ENCODE peak calls at places on chromosomes 4 and X, in six cellular contexts. Y, L, Z, C, W and U are unnamed samples. For H3F3A, the result is how much of the 10 kb centered on the place peaks cover.

GRCh38 chr4:137961051-137961438 is 281.1 kb downstream of the SLC7A11 start:
- DNase-seq in Z (peak), L (no peak), C (no peak), Y (peak), W (peak), U (no peak)

GRCh38 chrX:150051096-150051495 is 112.8 kb upstream of the EOLA2 start:
- DNase-seq in L (no peak), Z (peak), C (no peak), W (no peak), Y (no peak), U (no peak)

GRCh38 chrX:69226459-69227158 is 61.4 kb upstream of the PJA1 start:
- DNase-seq in Z (no peak), L (no peak), C (no peak), Y (no peak), W (no peak), U (no peak)

GRCh38 chrX:123682182-123682581 is 50.7 kb downstream of the THOC2 start:
- DNase-seq in L (no peak), Y (no peak), W (no peak), C (no peak), Z (no peak), U (no peak)

GRCh38 chrX:136582624-136583023 is 50.6 kb downstream of the VGLL1 start:
- DNase-seq in W (no peak), L (no peak), C (no peak), Y (no peak), Z (peak), U (no peak)

GRCh38 chrX:1358793-1359476 is 22.4 kb downstream of the IL3RA start:
- DNase-seq in W (no peak), C (no peak), L (no peak), Z (no peak), Y (no peak), U (no peak)

GRCh38 chr4:70711599-70711998 is 10.2 kb upstream of the RUFY3 start:
- DNase-seq in L (no peak), C (no peak), W (no peak), Y (no peak), Z (no peak), U (no peak)

GRCh38 chr4:20416800-20417199 is 165.1 kb downstream of the SLIT2 start:
- DNase-seq in C (no peak), Z (no peak), Y (no peak), W (no peak), L (no peak), U (no peak)

GRCh38 chr4:93313207-93313606 is 515.3 kb upstream of the ATOH1 start:
- DNase-seq in W (no peak), C (no peak), L (no peak), Y (peak), Z (peak), U (peak)

GRCh38 chrX:3939967-3940610 is 226.6 kb upstream of the PRKX start:
- DNase-seq in L (peak), W (peak), C (peak), Y (peak), Z (peak), U (peak)

GRCh38 chrX:2682582-2683177 is 8.4 kb upstream of the CD99 start:
- DNase-seq in L (no peak), Y (no peak), C (no peak), W (no peak), Z (no peak), U (no peak)

GRCh38 chr4:14000091-14000814 is 372.7 kb upstream of the BOD1L1 start:
- DNase-seq in W (no peak), C (no peak), Z (peak), L (no peak), Y (no peak), U (no peak)

GRCh38 chrX:56763556-56764152 is 34.6 kb downstream of the NBDY start:
- DNase-seq in L (peak), Z (no peak), Y (no peak), C (peak), W (peak), U (peak)

GRCh38 chr4:172751550-172751949 is 417.1 kb upstream of the GALNT7 start:
- DNase-seq in Z (no peak), L (no peak), C (no peak), W (no peak), Y (no peak), U (no peak)

GRCh38 chr4:152780267-152780811 is 585 bp downstream of the ARFIP1 start:
- DNase-seq in W (peak), Y (peak), C (peak), Z (peak), L (no peak), U (peak)

GRCh38 chrX:8743126-8743732 is 11.3 kb upstream of the ANOS1 start:
- DNase-seq in L (peak), Y (peak), Z (peak), W (peak), C (peak), U (peak)

GRCh38 chr4:56908206-56909082 is 744 bp downstream of the REST start:
- DNase-seq in L (peak), Y (peak), Z (peak), C (peak), W (peak), U (peak)

GRCh38 chrX:151982217-151982616 is 7.7 kb upstream of the GABRE start:
- DNase-seq in W (no peak), Z (peak), Y (peak), L (no peak), C (no peak), U (no peak)

GRCh38 chr4:65669981-65670330 is 333 bp downstream of the EPHA5 start:
- DNase-seq in Z (no peak), Y (no peak), W (no peak), L (no peak), C (no peak), U (no peak)

GRCh38 chrX:67544281-67544680 is 460 bp downstream of the AR start:
- DNase-seq in Z (no peak), W (peak), C (peak), L (peak), Y (peak), U (peak)

GRCh38 chr4:185235480-185236154 is 26.2 kb downstream of the SNX25 start:
- DNase-seq in Z (no peak), C (peak), Y (no peak), W (peak), L (no peak), U (no peak)

GRCh38 chr4:957231-957580 is 16.2 kb downstream of the DGKQ start:
- DNase-seq in L (no peak), C (no peak), W (peak), Y (no peak), Z (no peak), U (no peak)

GRCh38 chrX:70253377-70254062 is 6.5 kb downstream of the P2RY4 start:
- DNase-seq in C (no peak), L (no peak), Y (peak), Z (peak), W (no peak), U (no peak)

GRCh38 chr4:117529401-117529800 is 444.0 kb upstream of the TRAM1L1 start:
- DNase-seq in L (peak), Z (no peak), W (no peak), C (no peak), Y (no peak), U (no peak)
- TF ChIP-seq EZH2phosphoT487 in L (no peak), Z (no peak), W (no peak), C (no peak), Y (no peak), U (no peak)

GRCh38 chr4:169484485-169484884 is 127.9 kb downstream of the NEK1 start:
- DNase-seq in C (peak), Y (peak), W (peak), L (no peak), Z (no peak), U (no peak)
- H3F3A ChIP-seq in C (under half), Y (under half), W (under half), L (under half), Z (under half), U (under half)

DNA sequence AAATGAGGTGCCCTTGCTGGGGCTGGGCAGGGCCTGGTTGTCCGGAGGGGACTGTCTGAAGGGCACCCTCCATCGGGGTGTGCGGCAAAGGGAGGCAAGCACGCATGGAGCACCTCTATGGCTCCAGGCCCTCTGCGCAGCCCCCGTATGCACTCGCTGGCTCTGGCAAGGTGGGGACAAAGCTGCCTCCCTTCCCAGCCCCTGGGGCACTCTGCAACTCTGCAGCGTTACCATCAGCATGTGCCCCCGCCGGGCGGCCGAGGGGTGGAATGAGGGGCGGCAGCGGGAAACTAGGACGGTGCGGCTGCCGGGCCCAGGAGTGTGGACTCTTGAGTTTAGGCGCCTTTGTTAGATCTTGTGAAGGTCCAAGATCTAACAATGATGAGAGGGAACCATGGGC is 26.4 kb downstream of the TRMT44 start:
- DNase-seq in Z (no peak), Y (no peak), L (no peak), C (no peak), W (no peak), U (no peak)
- TF ChIP-seq EZH2phosphoT487 in Z (no peak), Y (no peak), L (no peak), C (no peak), W (no peak), U (no peak)

DNA sequence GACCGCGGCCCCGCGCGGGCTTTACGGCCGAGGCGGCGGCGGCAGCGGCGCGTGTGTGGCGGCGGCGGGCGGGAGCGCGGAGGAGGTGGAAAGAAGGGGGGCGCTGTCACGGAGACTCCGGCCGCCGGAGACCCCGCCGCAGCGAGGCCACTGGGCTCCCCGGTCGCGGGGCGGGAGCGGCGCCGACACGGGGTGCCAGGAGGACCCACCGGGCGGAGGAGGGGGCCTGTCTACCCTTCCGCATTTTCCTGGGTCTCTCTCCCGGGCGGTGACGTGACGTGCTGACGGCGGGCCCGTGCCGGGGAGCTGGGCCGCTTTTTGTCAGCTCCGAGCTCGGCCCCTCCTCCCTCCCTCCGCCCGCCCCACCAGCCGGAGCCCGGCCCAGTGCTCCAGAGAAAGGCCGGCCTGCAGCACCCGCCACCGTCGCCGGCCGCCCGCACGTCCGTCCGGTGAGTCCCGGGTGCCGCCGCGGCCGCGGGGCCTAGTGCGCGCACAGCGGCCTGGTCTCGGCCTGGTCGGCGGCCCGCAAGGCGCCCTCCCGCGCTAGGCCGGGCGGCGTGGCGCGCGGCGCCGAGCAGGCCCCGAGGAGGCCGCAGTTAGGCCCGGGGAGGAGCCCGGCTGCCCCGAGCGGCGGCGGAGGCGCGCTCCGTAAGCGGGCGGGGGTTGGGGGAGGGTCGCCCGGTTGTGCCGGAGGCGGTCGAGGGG is at the start of gene ZFX:
- DNase-seq in C (no peak), Y (peak), W (peak), Z (peak), L (peak), U (peak)
- H3F3A ChIP-seq in C (under half), Y (half or more), W (half or more), Z (under half), L (under half), U (half or more)

DNA sequence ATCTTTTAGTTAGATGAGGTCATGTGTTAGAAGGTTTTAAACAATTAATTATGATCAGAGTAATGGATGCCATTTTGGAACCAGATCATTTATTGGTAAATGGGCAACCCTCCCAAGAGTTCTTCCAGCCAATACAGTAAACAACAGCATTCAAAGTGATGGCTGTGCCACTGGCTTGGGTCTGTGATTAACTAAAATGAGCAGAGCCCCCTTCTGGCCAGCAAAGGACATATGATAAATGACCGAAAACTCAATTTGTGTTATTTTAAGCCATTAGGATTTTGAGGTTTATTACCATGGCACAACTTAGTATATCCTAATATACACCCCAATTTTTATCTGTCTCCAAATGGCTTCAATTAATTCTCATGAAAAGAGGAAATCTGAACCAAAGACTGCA is 90.8 kb upstream of the NPFFR2 start:
- DNase-seq in Z (peak), W (peak), Y (peak), C (peak), L (peak), U (peak)
- TF ChIP-seq EZH2phosphoT487 in Z (no peak), W (no peak), Y (no peak), C (no peak), L (no peak), U (no peak)

DNA sequence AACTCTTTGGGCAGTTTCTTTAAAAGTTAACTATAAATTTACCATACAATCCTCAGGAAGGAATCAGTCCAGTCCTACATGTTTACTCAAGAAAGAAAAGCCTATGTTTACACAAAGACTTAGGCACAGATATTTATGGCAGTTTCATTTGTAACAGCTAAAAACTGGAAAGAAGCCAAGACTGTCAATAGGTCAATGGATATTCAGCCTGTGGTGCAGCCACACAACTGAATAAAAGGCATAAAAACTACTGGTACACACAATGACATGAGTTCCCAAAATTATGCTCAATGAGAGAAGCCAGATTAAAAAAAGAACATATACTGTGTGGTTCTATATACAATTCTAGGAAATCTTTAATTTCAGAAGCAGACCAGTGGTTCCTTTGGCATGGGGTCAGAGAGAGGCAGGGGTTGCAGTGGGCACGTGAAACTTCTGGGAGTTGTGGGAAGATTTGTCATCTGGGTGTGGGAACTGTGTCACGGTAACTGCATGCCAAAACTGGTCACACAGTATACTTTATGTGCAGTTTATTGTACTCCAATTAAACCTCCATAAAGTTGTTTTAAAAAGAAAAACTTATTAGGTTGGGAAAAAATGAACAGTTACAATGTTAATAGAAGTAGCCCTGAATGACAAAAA is 26.8 kb upstream of the STS start:
- DNase-seq in Y (peak), Z (peak), W (no peak), L (no peak), C (no peak), U (no peak)
- H3F3A ChIP-seq in Y (under half), Z (under half), W (under half), L (under half), C (under half), U (under half)

GRCh38 chrX:119672252-119672825 is 20.6 kb downstream of the SEPTIN6 start:
- DNase-seq in Y (no peak), L (no peak), C (no peak), W (peak), Z (peak), U (no peak)

GRCh38 chrX:119676949-119677653 is 15.9 kb downstream of the SEPTIN6 start:
- DNase-seq in C (no peak), L (no peak), W (no peak), Y (no peak), Z (no peak), U (no peak)

GRCh38 chrX:119673336-119673735 is 19.6 kb downstream of the SEPTIN6 start:
- DNase-seq in Z (no peak), C (no peak), L (no peak), Y (no peak), W (no peak), U (no peak)

GRCh38 chrX:119682019-119682989 is 10.7 kb downstream of the SEPTIN6 start:
- DNase-seq in L (peak), Z (no peak), C (no peak), W (no peak), Y (no peak), U (no peak)

GRCh38 chrX:119677654-119677981 is 15.3 kb downstream of the SEPTIN6 start:
- DNase-seq in W (no peak), Y (no peak), C (no peak), Z (no peak), L (no peak), U (no peak)
- TF ChIP-seq EZH2phosphoT487 in W (no peak), Y (no peak), C (no peak), Z (no peak), L (no peak), U (no peak)